ENCODE peak calls at places on chromosomes 12 and 14, in six cellular contexts. One of them, this sample, is unnamed.

GRCh38 chr14:70901218-70901772 is 6.0 kb upstream of the PCNX1 start:
- DNase-seq in GM12878: no peak
- DNase-seq in K562: no peak
- DNase-seq in HL-60: no peak
- DNase-seq in HepG2: no peak
- DNase-seq in SK-N-SH: no peak
- DNase-seq in this sample: no peak

GRCh38 chr12:34399631-34400422 is 377.5 kb downstream of the ALG10 start:
- DNase-seq in HepG2: no peak
- DNase-seq in K562: peak
- DNase-seq in GM12878: no peak
- DNase-seq in SK-N-SH: peak
- DNase-seq in HL-60: no peak
- DNase-seq in this sample: no peak

GRCh38 chr12:92597997-92598396 is 104.8 kb upstream of the PLEKHG7 start:
- DNase-seq in K562: no peak
- DNase-seq in HL-60: no peak
- DNase-seq in GM12878: no peak
- DNase-seq in SK-N-SH: no peak
- DNase-seq in HepG2: no peak
- DNase-seq in this sample: no peak

GRCh38 chr12:11508699-11509098 is 113.3 kb upstream of the PRB2 start:
- DNase-seq in K562: no peak
- DNase-seq in HepG2: no peak
- DNase-seq in GM12878: no peak
- DNase-seq in SK-N-SH: no peak
- DNase-seq in HL-60: no peak
- DNase-seq in this sample: no peak

GRCh38 chr14:43697003-43697402 is 810.1 kb downstream of the FSCB start:
- DNase-seq in HepG2: no peak
- DNase-seq in K562: no peak
- DNase-seq in HL-60: no peak
- DNase-seq in GM12878: no peak
- DNase-seq in SK-N-SH: no peak
- DNase-seq in this sample: no peak

GRCh38 chr12:98042668-98043067 is 472.7 kb upstream of the TMPO start:
- DNase-seq in K562: no peak
- DNase-seq in GM12878: no peak
- DNase-seq in HepG2: no peak
- DNase-seq in HL-60: no peak
- DNase-seq in SK-N-SH: no peak
- DNase-seq in this sample: no peak

GRCh38 chr12:116261525-116262100 is 15.9 kb downstream of the MED13L start:
- DNase-seq in SK-N-SH: no peak
- DNase-seq in HL-60: no peak
- DNase-seq in HepG2: no peak
- DNase-seq in GM12878: no peak
- DNase-seq in K562: no peak
- DNase-seq in this sample: no peak

GRCh38 chr14:105646175-105646574 is 119.8 kb downstream of the TMEM121 start:
- DNase-seq in HL-60: no peak
- DNase-seq in GM12878: no peak
- DNase-seq in K562: no peak
- DNase-seq in HepG2: no peak
- DNase-seq in SK-N-SH: no peak
- DNase-seq in this sample: no peak

GRCh38 chr12:96420255-96420930 is 20.2 kb upstream of the CDK17 start:
- DNase-seq in GM12878: no peak
- DNase-seq in K562: no peak
- DNase-seq in SK-N-SH: no peak
- DNase-seq in HepG2: no peak
- DNase-seq in HL-60: no peak
- DNase-seq in this sample: no peak

GRCh38 chr14:40221428-40221827 is 789.2 kb upstream of the FBXO33 start:
- DNase-seq in HepG2: no peak
- DNase-seq in K562: no peak
- DNase-seq in SK-N-SH: no peak
- DNase-seq in HL-60: no peak
- DNase-seq in GM12878: no peak
- DNase-seq in this sample: no peak

GRCh38 chr14:99982449-99983250 is 82.6 kb upstream of the EVL start:
- DNase-seq in SK-N-SH: peak
- DNase-seq in GM12878: peak
- DNase-seq in HL-60: peak
- DNase-seq in HepG2: peak
- DNase-seq in K562: peak
- DNase-seq in this sample: peak

GRCh38 chr14:106277503-106277902 is 751.1 kb downstream of the TMEM121 start:
- DNase-seq in SK-N-SH: peak
- DNase-seq in K562: peak
- DNase-seq in HL-60: no peak
- DNase-seq in GM12878: no peak
- DNase-seq in HepG2: peak
- DNase-seq in this sample: no peak

GRCh38 chr14:102096569-102097188 is 9.8 kb upstream of the HSP90AA1 start:
- DNase-seq in HepG2: peak
- DNase-seq in K562: peak
- DNase-seq in SK-N-SH: peak
- DNase-seq in HL-60: no peak
- DNase-seq in GM12878: no peak
- DNase-seq in this sample: peak

GRCh38 chr12:23204933-23205778 is 580.2 kb downstream of the ETNK1 start:
- DNase-seq in SK-N-SH: peak
- DNase-seq in HL-60: peak
- DNase-seq in HepG2: peak
- DNase-seq in K562: peak
- DNase-seq in GM12878: peak
- DNase-seq in this sample: no peak

GRCh38 chr12:65965358-65965757 is 141.1 kb downstream of the HMGA2 start:
- DNase-seq in HepG2: no peak
- DNase-seq in GM12878: no peak
- DNase-seq in K562: no peak
- DNase-seq in SK-N-SH: no peak
- DNase-seq in HL-60: no peak
- DNase-seq in this sample: no peak

GRCh38 chr12:114770323-114770722 is 86.3 kb upstream of the TBX3 start:
- DNase-seq in HL-60: no peak
- DNase-seq in SK-N-SH: no peak
- DNase-seq in GM12878: no peak
- DNase-seq in HepG2: peak
- DNase-seq in K562: no peak
- DNase-seq in this sample: no peak

DNA sequence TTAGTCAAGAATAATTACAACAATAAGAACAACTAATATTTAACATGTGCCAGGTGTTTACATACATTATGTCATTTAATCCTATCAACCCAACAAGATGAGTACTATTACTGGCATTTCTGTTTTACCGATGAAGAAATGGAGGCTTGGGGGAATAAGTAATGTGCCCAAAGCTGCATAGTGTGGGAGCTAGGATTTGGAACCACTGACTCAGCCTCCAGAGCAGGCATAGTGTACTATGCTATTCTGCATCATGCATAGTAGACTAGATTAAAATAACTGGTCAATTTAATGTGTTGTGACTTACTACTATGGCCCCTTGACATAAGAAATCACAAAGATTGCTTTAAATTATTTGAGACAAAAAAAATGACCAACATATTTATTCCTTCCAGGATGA is 9.5 kb downstream of the GPR19 start:
- DNase-seq in SK-N-SH: no peak
- DNase-seq in HepG2: no peak
- DNase-seq in GM12878: no peak
- DNase-seq in HL-60: no peak
- DNase-seq in K562: no peak
- DNase-seq in this sample: no peak
- TF ChIP-seq GABPA in SK-N-SH: no peak
- TF ChIP-seq GABPA in HepG2: no peak
- TF ChIP-seq GABPA in GM12878: no peak
- TF ChIP-seq GABPA in HL-60: no peak
- TF ChIP-seq GABPA in K562: no peak
- TF ChIP-seq GABPA in this sample: no peak

GRCh38 chr12:27344246-27344645 is 11.6 kb downstream of the BMAL2 start:
- DNase-seq in K562: no peak
- DNase-seq in SK-N-SH: no peak
- DNase-seq in HL-60: no peak
- DNase-seq in HepG2: no peak
- DNase-seq in GM12878: no peak
- DNase-seq in this sample: no peak

GRCh38 chr12:27344760-27345159 is 12.1 kb downstream of the BMAL2 start:
- DNase-seq in K562: no peak
- DNase-seq in HepG2: no peak
- DNase-seq in SK-N-SH: no peak
- DNase-seq in HL-60: no peak
- DNase-seq in GM12878: no peak
- DNase-seq in this sample: no peak

GRCh38 chr12:27345376-27345775 is 12.7 kb downstream of the BMAL2 start:
- DNase-seq in SK-N-SH: no peak
- DNase-seq in GM12878: no peak
- DNase-seq in K562: no peak
- DNase-seq in HepG2: no peak
- DNase-seq in HL-60: no peak
- DNase-seq in this sample: no peak

GRCh38 chr12:27342551-27342950 is 9.9 kb downstream of the BMAL2 start:
- DNase-seq in HL-60: no peak
- DNase-seq in K562: no peak
- DNase-seq in SK-N-SH: no peak
- DNase-seq in GM12878: no peak
- DNase-seq in HepG2: no peak
- DNase-seq in this sample: no peak

DNA sequence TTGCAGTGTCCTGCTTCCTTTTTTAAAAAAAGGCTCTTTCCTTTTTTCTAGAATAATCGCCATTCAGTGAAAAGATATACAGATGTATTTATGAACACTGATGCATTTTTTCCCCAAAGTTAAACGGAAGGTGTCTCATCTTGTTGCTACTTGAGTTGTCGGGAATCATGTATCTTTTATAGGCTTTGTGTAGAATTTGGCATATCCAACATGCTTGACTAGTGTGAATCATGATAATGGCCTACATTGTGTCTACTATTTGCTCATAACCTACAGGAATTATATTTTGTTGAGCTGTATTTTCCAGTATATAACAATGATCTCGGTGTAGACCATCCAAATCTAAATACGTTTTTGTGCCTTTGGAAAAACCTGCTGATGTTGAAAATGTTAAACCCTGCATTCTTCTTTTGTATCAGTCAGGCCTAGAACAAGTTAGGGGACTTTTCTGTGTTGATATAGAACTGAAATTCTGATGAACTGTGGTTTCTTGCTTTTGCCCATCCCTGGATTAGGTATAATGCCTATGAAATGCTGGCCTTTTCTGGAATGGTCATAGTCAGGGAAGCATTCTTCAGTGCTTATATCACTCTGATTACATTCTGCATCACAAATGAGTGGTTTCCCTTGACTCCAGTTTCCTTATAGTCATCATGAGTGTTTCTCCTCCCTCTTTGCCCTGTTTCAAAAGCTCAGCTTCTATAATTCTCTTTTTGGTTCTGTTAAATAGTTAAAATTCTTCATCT is 10.8 kb downstream of the BMAL2 start:
- DNase-seq in K562: no peak
- DNase-seq in GM12878: no peak
- DNase-seq in HepG2: no peak
- DNase-seq in SK-N-SH: no peak
- DNase-seq in HL-60: no peak
- DNase-seq in this sample: no peak
- TF ChIP-seq GABPA in K562: no peak
- TF ChIP-seq GABPA in GM12878: no peak
- TF ChIP-seq GABPA in HepG2: no peak
- TF ChIP-seq GABPA in SK-N-SH: no peak
- TF ChIP-seq GABPA in HL-60: no peak
- TF ChIP-seq GABPA in this sample: no peak

GRCh38 chr14:93857500-93857899 is 69.2 kb upstream of the PRIMA1 start:
- DNase-seq in K562: no peak
- DNase-seq in SK-N-SH: no peak
- DNase-seq in HL-60: no peak
- DNase-seq in HepG2: peak
- DNase-seq in GM12878: no peak
- DNase-seq in this sample: no peak

GRCh38 chr14:93859957-93860356 is 67.2 kb upstream of the FAM181A start:
- DNase-seq in HepG2: no peak
- DNase-seq in HL-60: no peak
- DNase-seq in K562: no peak
- DNase-seq in SK-N-SH: peak
- DNase-seq in GM12878: no peak
- DNase-seq in this sample: no peak

GRCh38 chr14:93861846-93862641 is 65.1 kb upstream of the FAM181A start:
- DNase-seq in K562: no peak
- DNase-seq in HepG2: no peak
- DNase-seq in HL-60: no peak
- DNase-seq in SK-N-SH: no peak
- DNase-seq in GM12878: no peak
- DNase-seq in this sample: no peak

GRCh38 chr14:93858896-93859295 is 68.2 kb upstream of the FAM181A start:
- DNase-seq in K562: no peak
- DNase-seq in HepG2: no peak
- DNase-seq in HL-60: no peak
- DNase-seq in SK-N-SH: no peak
- DNase-seq in GM12878: no peak
- DNase-seq in this sample: no peak

DNA sequence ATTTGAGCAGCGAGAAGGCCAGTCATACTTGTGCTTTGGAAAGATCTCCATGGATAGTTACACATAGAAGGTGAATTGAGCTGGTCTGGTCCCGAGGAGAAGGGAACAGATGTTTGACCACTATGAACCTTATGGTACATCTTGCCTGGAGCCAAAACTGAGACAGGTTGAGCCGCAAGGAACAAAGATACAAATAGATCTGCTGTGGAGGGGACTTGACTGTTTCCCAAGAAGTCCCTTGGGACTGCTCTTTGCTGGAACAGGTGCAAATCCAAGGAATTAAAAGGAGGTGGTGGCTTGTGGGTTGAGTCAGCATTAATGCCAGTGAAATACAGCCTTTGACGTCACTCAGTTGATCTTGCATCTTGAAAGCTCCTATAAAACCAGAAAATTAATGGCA is 68.8 kb upstream of the PRIMA1 start:
- DNase-seq in K562: no peak
- DNase-seq in HL-60: no peak
- DNase-seq in GM12878: no peak
- DNase-seq in HepG2: no peak
- DNase-seq in SK-N-SH: no peak
- DNase-seq in this sample: no peak
- TF ChIP-seq GABPA in K562: no peak
- TF ChIP-seq GABPA in HL-60: no peak
- TF ChIP-seq GABPA in GM12878: no peak
- TF ChIP-seq GABPA in HepG2: no peak
- TF ChIP-seq GABPA in SK-N-SH: no peak
- TF ChIP-seq GABPA in this sample: no peak

DNA sequence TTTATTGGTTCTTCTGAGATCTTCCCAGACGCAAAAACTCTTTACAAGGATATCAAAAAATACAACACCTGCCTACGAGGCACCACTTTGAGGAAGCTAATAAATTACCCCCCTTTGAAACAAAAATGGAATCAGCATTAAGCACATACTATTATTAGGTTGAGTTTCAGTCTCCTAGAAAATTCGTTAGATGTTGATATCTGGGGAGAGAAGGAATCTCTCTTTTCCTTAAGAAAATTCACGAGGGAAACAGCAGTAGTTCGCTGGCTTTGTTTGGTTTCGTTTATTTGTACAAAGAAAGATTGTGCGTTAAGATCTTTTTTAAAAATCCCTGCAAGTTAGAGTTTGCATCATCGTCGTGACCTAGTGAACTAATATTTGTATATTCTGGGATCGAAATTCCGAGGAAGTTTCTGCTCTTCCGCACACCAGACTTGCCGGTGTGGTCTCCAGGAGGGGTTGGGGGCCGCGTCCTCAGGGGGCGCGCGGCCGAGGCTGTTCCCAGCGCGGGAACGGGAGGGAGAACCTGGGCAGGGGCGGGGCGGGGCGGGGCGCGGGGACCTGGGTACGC is 12.1 kb downstream of the NKX2-1 start:
- DNase-seq in SK-N-SH: no peak
- DNase-seq in HL-60: no peak
- DNase-seq in GM12878: no peak
- DNase-seq in HepG2: no peak
- DNase-seq in K562: no peak
- DNase-seq in this sample: no peak
- TF ChIP-seq GABPA in SK-N-SH: no peak
- TF ChIP-seq GABPA in HL-60: no peak
- TF ChIP-seq GABPA in GM12878: no peak
- TF ChIP-seq GABPA in HepG2: no peak
- TF ChIP-seq GABPA in K562: no peak
- TF ChIP-seq GABPA in this sample: no peak

This sample was measured in H1.